ENCODE peak calls at places on chromosomes 4 and X, in six cellular contexts. U, B, T, P, O and G are unnamed samples.

GRCh38 chrX:104372547-104372946 is 117.8 kb upstream of the ESX1 start:
- DNase-seq in P (no peak), O (no peak), T (no peak), U (no peak), B (no peak), G (no peak)

GRCh38 chr4:25702848-25703247 is 47.2 kb downstream of the SLC34A2 start:
- DNase-seq in B (no peak), P (no peak), U (peak), O (no peak), T (no peak), G (no peak)

GRCh38 chr4:73251384-73251783 is 7.2 kb downstream of the ANKRD17 start:
- DNase-seq in P (no peak), U (no peak), T (no peak), B (no peak), O (no peak), G (no peak)

GRCh38 chr4:83716874-83717273 is 181.0 kb downstream of the GPAT3 start:
- DNase-seq in O (no peak), P (no peak), T (no peak), B (no peak), U (peak), G (no peak)

GRCh38 chr4:589219-589963 is 13.3 kb upstream of the TMEM271 start:
- DNase-seq in O (no peak), B (no peak), U (no peak), P (no peak), T (no peak), G (no peak)

GRCh38 chrX:44260609-44261008 is 82.9 kb downstream of the EFHC2 start:
- DNase-seq in P (no peak), O (no peak), U (no peak), T (no peak), B (no peak), G (no peak)

GRCh38 chrX:73916931-73917657 is 354.1 kb downstream of the CHIC1 start:
- DNase-seq in T (peak), U (peak), O (no peak), P (no peak), B (peak), G (no peak)

GRCh38 chr4:58113083-58113482 is 1002.9 kb upstream of the IGFBP7 start:
- DNase-seq in O (no peak), B (no peak), T (no peak), U (no peak), P (no peak), G (no peak)

GRCh38 chr4:142404191-142404611 is 441.9 kb downstream of the INPP4B start:
- DNase-seq in P (no peak), U (no peak), O (no peak), T (peak), B (peak), G (no peak)

GRCh38 chrX:10240918-10241317 is 84.1 kb downstream of the CLCN4 start:
- DNase-seq in T (no peak), O (no peak), U (no peak), P (no peak), B (peak), G (no peak)

GRCh38 chr4:114077610-114078009 is 98.2 kb upstream of the ARSJ start:
- DNase-seq in T (peak), U (no peak), B (no peak), P (no peak), O (no peak), G (no peak)

GRCh38 chrX:151902813-151903591 is 9.7 kb upstream of the MAGEA4 start:
- DNase-seq in B (peak), O (peak), T (peak), U (no peak), P (no peak), G (no peak)

GRCh38 chrX:40542208-40542607 is 38.6 kb upstream of the ATP6AP2 start:
- DNase-seq in U (peak), B (no peak), T (no peak), P (no peak), O (no peak), G (no peak)

GRCh38 chr4:122776916-122777315 is 44.4 kb downstream of the BBS12 start:
- DNase-seq in O (no peak), T (peak), P (no peak), U (no peak), B (no peak), G (no peak)

GRCh38 chr4:91319869-91320268 is 983.9 kb upstream of the GRID2 start:
- DNase-seq in U (no peak), P (no peak), O (no peak), T (no peak), B (no peak), G (no peak)

GRCh38 chr4:12734586-12734985 is 749.6 kb downstream of the RAB28 start:
- DNase-seq in U (no peak), O (no peak), P (no peak), T (no peak), B (no peak), G (no peak)

GRCh38 chrX:13898084-13898483 is 81.2 kb upstream of the GPM6B start:
- DNase-seq in O (no peak), T (no peak), U (peak), P (peak), B (peak), G (no peak)

GRCh38 chrX:139823806-139824205 is 109.0 kb downstream of the ATP11C start:
- DNase-seq in U (no peak), O (no peak), B (peak), T (no peak), P (no peak), G (no peak)

GRCh38 chrX:39418936-39419659 is 617.8 kb downstream of the MID1IP1 start:
- DNase-seq in U (no peak), P (no peak), T (peak), O (no peak), B (no peak), G (no peak)

DNA sequence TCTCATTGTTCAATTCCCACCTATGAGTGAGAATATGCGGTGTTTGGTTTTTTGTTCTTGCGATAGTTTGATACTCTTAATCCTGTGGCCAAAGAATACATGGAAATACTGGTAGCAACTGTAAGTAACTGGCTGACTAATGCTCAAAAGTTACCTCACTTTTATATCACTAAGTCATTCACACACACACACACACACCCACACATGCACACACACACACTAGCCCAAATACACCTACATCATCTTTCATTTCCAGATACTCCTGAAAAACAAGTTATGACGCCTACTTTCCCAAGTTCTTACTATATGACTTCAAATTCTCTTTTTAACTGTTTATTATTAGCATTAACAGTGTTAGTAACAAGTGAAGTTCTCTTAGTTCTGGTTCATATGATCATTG is 101.3 kb downstream of the DCHS2 start:
- DNase-seq in T (no peak), B (no peak), P (no peak), O (no peak), U (no peak), G (no peak)
- TF ChIP-seq MYC in T (no peak), B (no peak), P (no peak), O (no peak), U (no peak), G (no peak)

DNA sequence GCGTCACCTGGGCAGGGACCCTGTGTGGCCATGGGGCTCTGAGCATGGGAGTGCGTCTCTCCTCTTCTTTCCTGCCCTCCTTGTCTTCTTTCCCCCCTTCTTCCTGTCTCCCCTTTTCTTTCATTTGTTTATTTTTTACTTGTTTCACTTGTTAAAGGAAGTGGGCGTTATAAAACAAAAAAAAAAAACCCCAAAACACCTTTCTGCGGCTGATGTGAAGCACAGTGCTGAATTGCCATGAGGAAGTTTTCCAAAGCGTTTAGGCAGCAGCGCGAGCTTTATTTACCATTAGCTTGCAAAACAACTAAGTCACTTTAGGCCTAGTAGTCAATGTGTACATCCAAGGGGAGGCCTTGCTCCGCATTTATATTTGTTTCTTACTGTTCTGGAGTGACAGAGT is 57.0 kb downstream of the NOP14 start:
- DNase-seq in O (no peak), P (no peak), T (no peak), B (no peak), U (no peak), G (no peak)
- TF ChIP-seq MYC in O (no peak), P (no peak), T (no peak), B (no peak), U (no peak), G (no peak)

DNA sequence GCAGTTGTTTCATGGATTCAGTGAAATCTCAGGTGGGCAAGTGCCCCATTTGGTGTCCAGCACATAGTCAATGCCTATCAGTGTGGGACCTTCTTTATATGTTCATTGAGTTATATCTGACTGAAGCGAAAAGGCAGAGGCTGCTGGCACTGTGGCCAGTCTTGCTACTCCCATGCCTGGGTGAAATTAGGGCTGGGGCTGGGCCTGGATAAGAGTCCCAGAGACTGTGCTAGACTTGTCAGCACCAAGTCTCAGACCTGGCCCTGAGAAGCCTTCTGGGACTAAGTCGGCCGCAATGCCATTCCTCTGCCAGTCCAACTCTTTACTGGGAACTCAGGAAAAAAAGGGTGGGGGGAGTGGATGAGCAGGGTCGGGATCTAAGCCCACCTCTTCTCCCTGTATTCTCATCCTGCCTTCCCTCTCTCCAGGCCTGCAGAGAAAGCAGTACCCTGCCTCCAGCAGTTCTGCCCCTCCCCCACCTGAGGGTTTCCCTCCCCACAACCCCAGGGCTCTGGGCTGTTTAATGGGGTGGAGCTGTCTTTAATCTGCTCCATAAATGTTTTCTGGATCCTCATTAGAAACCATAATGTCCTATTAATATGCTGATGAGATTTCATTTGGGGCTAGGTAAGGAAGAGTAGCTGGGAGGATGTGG is 153.5 kb upstream of the PJA1 start:
- DNase-seq in O (no peak), B (no peak), U (no peak), P (no peak), T (no peak), G (no peak)
- TF ChIP-seq MYC in O (no peak), B (no peak), U (no peak), P (no peak), T (no peak), G (no peak)

DNA sequence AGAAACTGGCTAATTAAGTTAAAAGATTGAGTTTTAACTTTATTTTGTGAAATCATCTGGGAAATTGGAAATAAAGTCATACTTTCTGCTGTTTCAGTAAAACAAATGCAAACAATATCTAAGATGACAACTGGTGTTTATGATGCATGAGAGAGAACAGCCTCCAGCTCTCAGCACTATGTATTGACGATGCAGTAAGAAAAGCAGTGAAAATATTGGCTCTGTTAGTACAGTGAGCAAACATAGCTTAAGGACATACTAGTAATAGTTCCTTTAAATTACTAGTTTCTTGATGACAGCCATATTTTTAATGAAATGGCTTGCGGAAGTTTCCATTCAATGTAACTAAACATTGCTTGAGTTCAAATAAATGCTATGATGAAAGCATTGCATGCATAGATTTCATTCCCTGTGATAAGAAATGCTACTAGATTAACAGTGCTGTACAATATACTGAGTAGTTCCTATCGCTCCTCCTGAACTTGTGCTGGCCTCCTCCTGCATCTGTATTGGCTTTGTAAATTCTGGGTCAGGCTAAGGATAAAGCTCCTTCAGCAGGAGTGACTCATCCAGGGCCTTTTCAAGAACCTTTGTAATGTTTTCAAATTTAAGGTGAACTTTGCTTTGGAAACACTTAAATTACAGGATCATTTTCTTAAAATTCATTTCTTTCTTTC is 11.6 kb downstream of the ARHGAP24 start:
- DNase-seq in O (no peak), P (no peak), T (no peak), B (peak), U (peak), G (no peak)
- TF ChIP-seq MYC in O (no peak), P (no peak), T (no peak), B (no peak), U (no peak), G (no peak)

GRCh38 chr4:36288727-36289126 is 7.3 kb downstream of the DTHD1 start:
- DNase-seq in O (no peak), P (no peak), U (no peak), T (no peak), B (no peak), G (no peak)

GRCh38 chr4:36281384-36282106 is at the start of gene DTHD1:
- DNase-seq in U (no peak), P (no peak), B (no peak), T (no peak), O (no peak), G (no peak)

GRCh38 chr4:36286481-36286871 is 5.1 kb downstream of the DTHD1 start:
- DNase-seq in O (no peak), P (no peak), B (no peak), U (no peak), T (no peak), G (no peak)

GRCh38 chr4:36283912-36284465 is 2.6 kb downstream of the DTHD1 start:
- DNase-seq in U (no peak), O (no peak), B (no peak), P (no peak), T (no peak), G (no peak)

GRCh38 chr4:36285784-36286480 is 4.5 kb downstream of the DTHD1 start:
- DNase-seq in T (no peak), P (peak), B (no peak), O (no peak), U (peak), G (no peak)
- TF ChIP-seq MYC in T (no peak), P (no peak), B (no peak), O (no peak), U (peak), G (no peak)